ENCODE peak calls at places on chromosomes 7 and 10, in nine cellular contexts. E is GM23248; Z is effector memory CD4-positive, alpha-beta T cell; B is fibroblast of mammary gland; Y is heart left ventricle; D is HFFc6; O is dorsolateral prefrontal cortex; Q is memory B cell; U is NCI-H345. N is an unnamed sample.

GRCh38 chr10:126147866-126148578 is 240.3 kb downstream of the ADAM12 start:
- DNase-seq in E (peak; percentile 69), Z (no peak), B (peak; percentile 80), Y (no peak), D (peak; percentile 21), O (no peak), Q (no peak), U (no peak), N (no peak)

GRCh38 chr10:70679498-70679897 is 7.2 kb downstream of the ADAMTS14 start:
- DNase-seq in E (peak; percentile 96), Z (no peak), B (peak; percentile 92), Y (peak; percentile 69), D (peak; percentile 64), O (no peak), Q (no peak), U (no peak), N (peak; percentile 82)

GRCh38 chr10:72173635-72174296 is 42.0 kb upstream of the ANAPC16 start:
- DNase-seq in E (peak; percentile 4), Z (no peak), B (peak; percentile 24), Y (no peak), D (peak; percentile 26), O (no peak), Q (no peak), U (no peak), N (no peak)

GRCh38 chr10:124224331-124225028 is 131.1 kb upstream of the CHST15 start:
- DNase-seq in E (peak; percentile 23), Z (no peak), B (no peak), Y (no peak), D (peak; percentile 11), O (no peak), Q (no peak), U (no peak), N (no peak)

GRCh38 chr10:46285300-46285699 is 1.5 kb upstream of the ANTXRL start:
- DNase-seq in E (no peak), Z (no peak), B (no peak), Y (peak; percentile 2), D (no peak), O (no peak), Q (no peak), U (no peak), N (no peak)

GRCh38 chr7:8149222-8149621 is 112.7 kb downstream of the ICA1 start:
- DNase-seq in E (no peak), Z (no peak), B (no peak), Y (no peak), D (no peak), O (no peak), Q (no peak), U (no peak), N (no peak)

GRCh38 chr7:30321992-30322637 is 37.7 kb downstream of the ZNRF2 start:
- DNase-seq in E (peak; percentile 69), Z (no peak), B (peak; percentile 68), Y (no peak), D (no peak), O (no peak), Q (no peak), U (no peak), N (peak; percentile 56)

GRCh38 chr7:87152112-87152896 is at the start of gene DMTF1:
- DNase-seq in E (peak; percentile 99), Z (peak; percentile 83), B (peak; percentile 94), Y (peak; percentile 96), D (peak; percentile 96), O (peak; percentile 93), Q (peak; percentile 79), U (peak; percentile 96), N (peak; percentile 93)

GRCh38 chr10:84375011-84375410 is 46.6 kb downstream of the CCSER2 start:
- DNase-seq in E (peak; percentile 65), Z (no peak), B (peak; percentile 71), Y (no peak), D (peak; percentile 40), O (no peak), Q (peak; percentile 13), U (peak; percentile 34), N (peak; percentile 13)

GRCh38 chr7:94182066-94182465 is 177.9 kb upstream of the BET1 start:
- DNase-seq in E (peak; percentile 93), Z (no peak), B (peak; percentile 95), Y (no peak), D (peak; percentile 82), O (no peak), Q (no peak), U (no peak), N (no peak)

GRCh38 chr7:104045183-104045582 is 55.7 kb upstream of the RELN start:
- DNase-seq in E (peak; percentile 8), Z (no peak), B (no peak), Y (no peak), D (no peak), O (no peak), Q (no peak), U (no peak), N (no peak)

GRCh38 chr10:98431016-98431415 is 15.7 kb downstream of the HPS1 start:
- DNase-seq in E (no peak), Z (no peak), B (no peak), Y (peak; percentile 88), D (no peak), O (no peak), Q (no peak), U (no peak), N (no peak)

GRCh38 chr10:13448216-13448615 is 80.6 kb downstream of the BEND7 start:
- DNase-seq in E (peak; percentile 92), Z (no peak), B (peak; percentile 94), Y (peak; percentile 54), D (no peak), O (no peak), Q (no peak), U (no peak), N (no peak)

GRCh38 chr10:132867801-132868644 is 74.3 kb downstream of the CFAP46 start:
- DNase-seq in E (no peak), Z (no peak), B (no peak), Y (peak; percentile 19), D (no peak), O (peak; percentile 16), Q (no peak), U (no peak), N (no peak)

GRCh38 chr10:93436577-93436976 is 45.6 kb downstream of the MYOF start:
- DNase-seq in E (peak; percentile 97), Z (no peak), B (peak; percentile 98), Y (no peak), D (peak; percentile 98), O (no peak), Q (no peak), U (no peak), N (no peak)

GRCh38 chr7:148535227-148535626 is 55.3 kb upstream of the C7orf33 start:
- DNase-seq in E (no peak), Z (no peak), B (peak; percentile 7), Y (no peak), D (no peak), O (no peak), Q (no peak), U (no peak), N (no peak)

GRCh38 chr10:58266003-58266825 is 1.5 kb downstream of the IPMK start:
- DNase-seq in E (peak; percentile 89), Z (no peak), B (peak; percentile 83), Y (no peak), D (peak; percentile 63), O (no peak), Q (no peak), U (no peak), N (no peak)

GRCh38 chr7:35516498-35516897 is 178.4 kb downstream of the HERPUD2 start:
- DNase-seq in E (no peak), Z (no peak), B (no peak), Y (no peak), D (no peak), O (no peak), Q (no peak), U (no peak), N (no peak)

GRCh38 chr10:7206407-7207127 is 204.3 kb downstream of the SFMBT2 start:
- DNase-seq in E (no peak), Z (no peak), B (no peak), Y (no peak), D (no peak), O (no peak), Q (no peak), U (no peak), N (no peak)

GRCh38 chr7:70285176-70285575 is 686.9 kb downstream of the AUTS2 start:
- DNase-seq in E (no peak), Z (no peak), B (peak; percentile 15), Y (no peak), D (no peak), O (no peak), Q (no peak), U (peak; percentile 2), N (no peak)

GRCh38 chr10:69515699-69516547 is 57.3 kb downstream of the NEUROG3 start:
- DNase-seq in E (peak; percentile 78), Z (peak; percentile 65), B (peak; percentile 62), Y (peak; percentile 66), D (peak; percentile 46), O (peak; percentile 56), Q (peak; percentile 65), U (peak; percentile 28), N (no peak)

GRCh38 chr7:25303380-25304321 is 75.4 kb upstream of the NPVF start:
- DNase-seq in E (peak; percentile 3), Z (no peak), B (peak; percentile 58), Y (no peak), D (no peak), O (no peak), Q (no peak), U (no peak), N (no peak)

GRCh38 chr7:95549818-95550529 is 46.3 kb downstream of the PDK4 start:
- DNase-seq in E (peak; percentile 86), Z (no peak), B (peak; percentile 98), Y (peak; percentile 95), D (peak; percentile 72), O (peak; percentile 63), Q (no peak), U (peak; percentile 70), N (peak; percentile 67)